ENCODE peak calls at places on chromosomes 12 and 14, in seven cellular contexts. V is H1, Y is GM12878, J is HCT116, S is HepG2, N is K562, W is SK-N-SH. H is an unnamed sample.

GRCh38 chr12:48175613-48176416 is 7.6 kb upstream of the CCDC184 start:
- DNase-seq in V (no peak), Y (no peak), J (no peak), S (no peak), N (no peak), W (no peak), H (no peak)

GRCh38 chr14:104277416-104278213 is 139.2 kb downstream of the KIF26A start:
- DNase-seq in V (no peak), Y (no peak), J (no peak), S (no peak), N (no peak), W (no peak), H (no peak)

GRCh38 chr12:57085999-57086950 is 2.6 kb upstream of the NAB2 start:
- DNase-seq in V (no peak), Y (no peak), J (no peak), S (peak; percentile 50), N (peak; percentile 64), W (peak; percentile 72), H (no peak)

GRCh38 chr12:62724947-62725447 is 210.0 kb downstream of the PPM1H start:
- DNase-seq in V (peak; percentile 73), Y (no peak), J (peak; percentile 99), S (peak; percentile 6), N (peak; percentile 20), W (no peak), H (peak; percentile 50)

GRCh38 chr14:103401223-103402214 is 16.3 kb downstream of the MARK3 start:
- DNase-seq in V (no peak), Y (no peak), J (no peak), S (no peak), N (no peak), W (no peak), H (no peak)

GRCh38 chr12:32118806-32119205 is 12.2 kb downstream of the BICD1 start:
- DNase-seq in V (no peak), Y (no peak), J (no peak), S (no peak), N (no peak), W (no peak), H (no peak)

GRCh38 chr12:57899010-57899662 is 42.2 kb upstream of the ATP23 start:
- DNase-seq in V (no peak), Y (peak; percentile 79), J (no peak), S (no peak), N (no peak), W (no peak), H (no peak)

GRCh38 chr12:56159482-56160105 is 1.4 kb downstream of the MYL6 start:
- DNase-seq in V (no peak), Y (no peak), J (no peak), S (no peak), N (no peak), W (no peak), H (no peak)

GRCh38 chr14:58367296-58367695 is 28.4 kb upstream of the TOMM20L start:
- DNase-seq in V (no peak), Y (no peak), J (no peak), S (no peak), N (no peak), W (no peak), H (no peak)

GRCh38 chr14:29724991-29725390 is 202.7 kb downstream of the PRKD1 start:
- DNase-seq in V (no peak), Y (no peak), J (no peak), S (no peak), N (no peak), W (no peak), H (no peak)

GRCh38 chr12:98274430-98275130 is 240.8 kb upstream of the TMPO start:
- DNase-seq in V (no peak), Y (peak; percentile 71), J (no peak), S (no peak), N (no peak), W (no peak), H (no peak)

GRCh38 chr12:62331306-62331705 is 71.1 kb downstream of the USP15 start:
- DNase-seq in V (no peak), Y (no peak), J (no peak), S (no peak), N (no peak), W (no peak), H (no peak)

GRCh38 chr14:68403191-68403781 is 389.6 kb downstream of the ZFP36L1 start:
- DNase-seq in V (no peak), Y (no peak), J (no peak), S (no peak), N (no peak), W (no peak), H (no peak)

GRCh38 chr14:55302770-55303472 is 31.7 kb downstream of the FBXO34 start:
- DNase-seq in V (no peak), Y (no peak), J (no peak), S (no peak), N (no peak), W (no peak), H (no peak)

GRCh38 chr12:8698132-8698829 is 490 bp downstream of the RIMKLB start:
- DNase-seq in V (no peak), Y (no peak), J (no peak), S (no peak), N (peak; percentile 56), W (peak; percentile 86), H (peak; percentile 33)

GRCh38 chr14:77502109-77502782 is 3.6 kb upstream of the ISM2 start:
- DNase-seq in V (no peak), Y (no peak), J (no peak), S (peak; percentile 88), N (no peak), W (no peak), H (no peak)

GRCh38 chr12:43882578-43883178 is 46.8 kb downstream of the TMEM117 start:
- DNase-seq in V (no peak), Y (peak; percentile 17), J (peak; percentile 39), S (peak; percentile 46), N (peak; percentile 36), W (peak; percentile 56), H (peak; percentile 76)

GRCh38 chr12:76757694-76758093 is 6.2 kb upstream of the ZDHHC17 start:
- DNase-seq in V (no peak), Y (no peak), J (no peak), S (no peak), N (no peak), W (no peak), H (no peak)

GRCh38 chr12:105330283-105330937 is at the start of gene C12orf75:
- DNase-seq in V (no peak), Y (peak; percentile 77), J (peak; percentile 54), S (peak; percentile 67), N (peak; percentile 85), W (peak; percentile 97), H (peak; percentile 89)

GRCh38 chr14:55706341-55706684 is 126.3 kb downstream of the KTN1 start:
- DNase-seq in V (no peak), Y (no peak), J (no peak), S (no peak), N (no peak), W (no peak), H (no peak)

GRCh38 chr12:78804262-78804661 is 60.3 kb upstream of the SYT1 start:
- DNase-seq in V (no peak), Y (no peak), J (no peak), S (no peak), N (no peak), W (no peak), H (no peak)

GRCh38 chr14:53793790-53794560 is 162.7 kb downstream of the BMP4 start:
- DNase-seq in V (no peak), Y (no peak), J (no peak), S (peak; percentile 40), N (no peak), W (no peak), H (no peak)

GRCh38 chr12:26767116-26767515 is 65.9 kb downstream of the ITPR2 start:
- DNase-seq in V (no peak), Y (no peak), J (no peak), S (peak; percentile 67), N (no peak), W (no peak), H (peak; percentile 18)

GRCh38 chr14:75257241-75257640 is 21.4 kb upstream of the FOS start:
- DNase-seq in V (no peak), Y (no peak), J (no peak), S (no peak), N (no peak), W (no peak), H (no peak)
- TF ChIP-seq JUND in V (no peak), Y (no peak), J (no peak), S (no peak), N (no peak), W (no peak), H (no peak)

DNA sequence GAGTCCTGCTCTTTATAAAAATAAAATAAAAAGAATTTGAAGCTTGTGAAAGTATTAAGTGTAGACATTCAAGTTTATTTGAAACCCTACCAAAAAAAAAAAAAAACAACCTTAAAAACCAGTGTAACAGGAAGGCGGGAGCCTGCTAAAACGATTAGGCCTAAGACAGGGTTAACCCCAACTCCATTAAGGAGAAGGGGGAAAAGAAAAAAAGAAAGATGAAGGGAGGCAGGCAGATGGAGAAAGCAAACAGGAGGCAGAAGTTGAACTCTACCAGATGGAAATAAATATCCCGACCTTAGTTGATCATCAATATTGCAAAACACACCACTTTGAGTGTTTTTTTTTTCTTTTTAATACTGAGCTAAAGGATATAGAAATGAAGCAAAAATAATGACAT is 1.2 kb upstream of the BTG1 start:
- DNase-seq in V (no peak), Y (no peak), J (no peak), S (no peak), N (no peak), W (peak; percentile 39), H (no peak)
- TF ChIP-seq JUND in V (no peak), Y (no peak), J (no peak), S (no peak), N (no peak), W (no peak), H (no peak)

DNA sequence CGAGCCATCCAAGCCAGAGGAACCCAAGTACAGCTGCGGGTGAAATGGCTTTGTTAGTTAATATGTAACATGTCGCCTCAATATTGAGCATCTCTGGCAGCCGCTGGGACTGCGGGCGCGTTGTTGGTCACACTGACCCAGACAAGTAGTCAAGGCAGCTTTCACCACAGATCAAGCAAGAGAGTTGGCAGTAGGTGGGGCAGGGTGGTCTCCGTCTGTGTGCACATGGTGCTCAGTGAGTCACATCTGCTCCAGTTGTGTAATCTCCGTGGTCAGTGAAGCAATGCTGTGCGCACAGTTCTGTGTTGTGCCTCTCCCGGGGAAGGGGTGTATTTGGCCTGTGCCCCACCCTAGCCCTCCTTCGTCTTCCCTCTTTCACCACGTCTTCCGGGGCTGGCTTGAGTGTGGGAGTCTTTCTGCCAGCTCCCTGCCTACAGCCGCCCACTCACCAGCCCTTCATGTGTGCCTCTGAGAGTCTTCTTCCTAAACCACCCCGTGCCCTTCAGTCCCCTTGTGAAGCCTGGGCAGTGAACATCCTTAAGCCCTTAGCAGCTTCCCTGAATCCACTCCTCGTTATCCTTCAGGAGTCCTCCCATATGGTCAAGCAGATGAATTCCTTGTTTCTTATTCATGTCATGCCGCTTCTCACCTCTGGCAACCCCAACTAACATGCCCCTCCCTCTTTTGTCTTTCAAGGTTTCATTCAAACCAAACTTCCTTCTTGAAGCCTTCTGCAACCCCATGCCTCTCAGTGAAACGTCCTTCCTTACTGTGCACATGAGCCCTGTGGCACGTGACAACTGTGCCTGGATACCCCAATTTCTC is 242.1 kb downstream of the CACNA1C start:
- DNase-seq in V (no peak), Y (no peak), J (no peak), S (no peak), N (no peak), W (no peak), H (no peak)
- TF ChIP-seq JUND in V (no peak), Y (no peak), J (no peak), S (no peak), N (no peak), W (no peak), H (no peak)

DNA sequence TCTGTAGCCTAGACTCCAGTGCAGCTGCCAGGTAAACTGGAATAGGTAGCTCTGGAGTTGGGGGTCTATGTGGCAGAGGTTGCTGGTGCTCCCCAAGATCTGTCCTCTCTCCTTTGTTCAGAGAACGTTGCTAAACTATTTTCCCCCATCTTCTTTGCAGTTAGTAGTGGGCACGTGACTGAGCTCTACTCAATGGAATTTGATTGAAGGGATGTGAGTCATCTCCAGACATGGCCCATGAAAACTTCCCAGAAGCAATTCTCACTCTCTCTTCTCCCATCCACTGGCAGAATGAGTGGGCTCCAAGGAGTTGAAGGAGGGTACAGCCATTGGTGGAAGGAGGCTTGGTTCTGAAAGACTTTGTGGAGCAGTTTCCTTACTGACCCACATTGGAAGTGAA is 44.0 kb downstream of the PAH start:
- DNase-seq in V (no peak), Y (no peak), J (no peak), S (no peak), N (no peak), W (no peak), H (no peak)
- TF ChIP-seq JUND in V (no peak), Y (no peak), J (no peak), S (no peak), N (no peak), W (no peak), H (no peak)